ENCODE peak calls at places on chromosome 4, in four cellular contexts. One of them, this sample, is unnamed.
A peak's percentile ranks its signal among the peaks of the same experiment; 100 is the strongest.

GRCh38 chr4:54384563-54384962 is 155.5 kb downstream of the PDGFRA start:
- DNase-seq in A549: no peak
- DNase-seq in AG10803: peak; percentile 66
- DNase-seq in heart left ventricle: no peak
- DNase-seq in this sample: peak; percentile 14

GRCh38 chr4:155855897-155856296 is 10.2 kb downstream of the ASIC5 start:
- DNase-seq in A549: no peak
- DNase-seq in AG10803: no peak
- DNase-seq in heart left ventricle: no peak
- DNase-seq in this sample: no peak

GRCh38 chr4:173169428-173170209 is 1.0 kb downstream of the GALNT7 start:
- DNase-seq in A549: peak; percentile 34
- DNase-seq in AG10803: peak; percentile 57
- DNase-seq in heart left ventricle: peak; percentile 88
- DNase-seq in this sample: no peak

GRCh38 chr4:24747234-24747975 is 48.0 kb upstream of the SOD3 start:
- DNase-seq in A549: no peak
- DNase-seq in AG10803: no peak
- DNase-seq in heart left ventricle: no peak
- DNase-seq in this sample: no peak

GRCh38 chr4:177159600-177159999 is 150.1 kb upstream of the NEIL3 start:
- DNase-seq in A549: no peak
- DNase-seq in AG10803: no peak
- DNase-seq in heart left ventricle: no peak
- DNase-seq in this sample: no peak

GRCh38 chr4:110309686-110310085 is 111.3 kb upstream of the ELOVL6 start:
- DNase-seq in A549: no peak
- DNase-seq in AG10803: peak; percentile 65
- DNase-seq in heart left ventricle: no peak
- DNase-seq in this sample: peak; percentile 17

GRCh38 chr4:74933562-74934015 is 673 bp downstream of the PARM1 start:
- DNase-seq in A549: no peak
- DNase-seq in AG10803: no peak
- DNase-seq in heart left ventricle: peak; percentile 52
- DNase-seq in this sample: no peak

GRCh38 chr4:89316931-89317366 is 9.3 kb upstream of the GPRIN3 start:
- DNase-seq in A549: no peak
- DNase-seq in AG10803: peak; percentile 60
- DNase-seq in heart left ventricle: no peak
- DNase-seq in this sample: no peak

GRCh38 chr4:88467392-88467791 is 10.5 kb downstream of the HERC5 start:
- DNase-seq in A549: no peak
- DNase-seq in AG10803: no peak
- DNase-seq in heart left ventricle: no peak
- DNase-seq in this sample: no peak

GRCh38 chr4:106358899-106359298 is 9.7 kb downstream of the GIMD1 start:
- DNase-seq in A549: no peak
- DNase-seq in AG10803: peak; percentile 92
- DNase-seq in heart left ventricle: no peak
- DNase-seq in this sample: peak; percentile 58

GRCh38 chr4:150581611-150582010 is 340 bp upstream of the MAB21L2 start:
- DNase-seq in A549: no peak
- DNase-seq in AG10803: no peak
- DNase-seq in heart left ventricle: peak; percentile 35
- DNase-seq in this sample: no peak
- H3K4me3 ChIP-seq in A549: no peak overlapping the region
- H3K4me3 ChIP-seq in AG10803: no peak overlapping the region
- H3K4me3 ChIP-seq in heart left ventricle: no peak overlapping the region
- H3K4me3 ChIP-seq in this sample: peak overlapping the region; percentile 54

GRCh38 chr4:988726-989721 is 2.2 kb downstream of the IDUA start:
- DNase-seq in A549: no peak
- DNase-seq in AG10803: no peak
- DNase-seq in heart left ventricle: peak; percentile 73
- DNase-seq in this sample: no peak

GRCh38 chr4:986428-986948 is 356 bp upstream of the IDUA start:
- DNase-seq in A549: no peak
- DNase-seq in AG10803: peak; percentile 10
- DNase-seq in heart left ventricle: no peak
- DNase-seq in this sample: no peak

GRCh38 chr4:985123-985830 is 1.6 kb upstream of the IDUA start:
- DNase-seq in A549: peak; percentile 46
- DNase-seq in AG10803: peak; percentile 48
- DNase-seq in heart left ventricle: peak; percentile 88
- DNase-seq in this sample: no peak

GRCh38 chr4:987689-988513 is 1.1 kb downstream of the IDUA start:
- DNase-seq in A549: no peak
- DNase-seq in AG10803: no peak
- DNase-seq in heart left ventricle: peak; percentile 60
- DNase-seq in this sample: no peak

DNA sequence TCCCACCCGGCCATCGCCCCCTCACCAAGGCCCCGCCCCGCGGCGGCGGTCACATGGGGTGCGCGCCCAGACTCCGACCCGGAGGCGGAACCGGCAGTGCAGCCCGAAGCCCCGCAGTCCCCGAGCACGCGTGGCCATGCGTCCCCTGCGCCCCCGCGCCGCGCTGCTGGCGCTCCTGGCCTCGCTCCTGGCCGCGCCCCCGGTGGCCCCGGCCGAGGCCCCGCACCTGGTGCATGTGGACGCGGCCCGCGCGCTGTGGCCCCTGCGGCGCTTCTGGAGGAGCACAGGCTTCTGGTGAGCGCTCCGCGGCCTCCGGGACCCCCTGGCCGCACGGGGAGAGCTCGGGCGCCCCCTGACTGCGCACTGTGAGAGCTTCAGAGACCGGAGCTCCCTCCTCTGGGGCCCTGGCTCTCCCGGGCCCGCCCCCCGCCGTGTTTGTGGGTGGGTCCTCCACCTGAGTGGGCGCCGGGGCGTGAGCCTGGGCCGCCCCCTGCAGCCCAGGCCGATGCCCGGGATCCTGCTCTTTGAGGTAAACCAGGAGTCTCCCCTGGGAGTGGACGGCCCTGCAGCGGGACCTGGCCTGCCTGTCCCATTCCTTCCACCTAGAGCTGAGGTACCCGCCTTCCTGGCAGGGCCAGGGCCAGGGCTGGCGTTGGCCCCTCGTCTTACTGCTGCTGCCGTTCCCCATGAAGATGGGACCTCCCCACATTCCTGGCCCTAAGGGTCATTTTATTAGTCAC is at the start of gene IDUA:
- DNase-seq in A549: peak; percentile 58
- DNase-seq in AG10803: peak; percentile 52
- DNase-seq in heart left ventricle: peak; percentile 90
- DNase-seq in this sample: no peak
- TF ChIP-seq CTCF in A549: peak; percentile 51
- TF ChIP-seq CTCF in AG10803: peak; percentile 38
- TF ChIP-seq CTCF in heart left ventricle: peak; percentile 53
- TF ChIP-seq CTCF in this sample: peak; percentile 45

GRCh38 chr4:15470149-15470520 is 453 bp downstream of the CC2D2A start:
- DNase-seq in A549: no peak
- DNase-seq in AG10803: no peak
- DNase-seq in heart left ventricle: no peak
- DNase-seq in this sample: no peak
- H3K4me3 ChIP-seq in A549: peak overlapping the region; percentile 61
- H3K4me3 ChIP-seq in AG10803: peak overlapping the region; percentile 60
- H3K4me3 ChIP-seq in heart left ventricle: peak overlapping the region; percentile 37
- H3K4me3 ChIP-seq in this sample: peak overlapping the region; percentile 60

DNA sequence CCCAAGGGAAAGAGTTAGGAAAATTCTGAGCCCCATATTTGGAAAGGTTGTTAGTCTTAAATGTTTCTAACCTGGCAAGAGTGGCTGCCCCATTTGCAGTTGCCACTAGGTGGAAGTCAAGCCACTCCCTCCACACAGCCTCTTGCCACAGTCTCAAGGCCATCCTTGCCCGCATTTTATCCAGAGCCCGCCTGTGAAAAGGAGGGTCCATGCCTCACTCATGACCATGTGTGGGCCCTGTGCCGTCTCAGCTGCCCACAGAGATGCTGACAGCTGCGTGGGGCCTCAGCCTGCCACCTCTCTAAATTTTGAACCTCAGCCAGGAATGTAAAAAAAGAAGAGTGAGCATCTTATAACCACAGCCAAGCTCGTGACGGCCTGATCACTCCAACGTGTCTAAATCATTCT is 201.5 kb upstream of the FAM241A start:
- DNase-seq in A549: peak; percentile 23
- DNase-seq in AG10803: peak; percentile 54
- DNase-seq in heart left ventricle: no peak
- DNase-seq in this sample: no peak
- TF ChIP-seq CTCF in A549: peak; percentile 51
- TF ChIP-seq CTCF in AG10803: peak; percentile 69
- TF ChIP-seq CTCF in heart left ventricle: peak; percentile 15
- TF ChIP-seq CTCF in this sample: peak; percentile 44

DNA sequence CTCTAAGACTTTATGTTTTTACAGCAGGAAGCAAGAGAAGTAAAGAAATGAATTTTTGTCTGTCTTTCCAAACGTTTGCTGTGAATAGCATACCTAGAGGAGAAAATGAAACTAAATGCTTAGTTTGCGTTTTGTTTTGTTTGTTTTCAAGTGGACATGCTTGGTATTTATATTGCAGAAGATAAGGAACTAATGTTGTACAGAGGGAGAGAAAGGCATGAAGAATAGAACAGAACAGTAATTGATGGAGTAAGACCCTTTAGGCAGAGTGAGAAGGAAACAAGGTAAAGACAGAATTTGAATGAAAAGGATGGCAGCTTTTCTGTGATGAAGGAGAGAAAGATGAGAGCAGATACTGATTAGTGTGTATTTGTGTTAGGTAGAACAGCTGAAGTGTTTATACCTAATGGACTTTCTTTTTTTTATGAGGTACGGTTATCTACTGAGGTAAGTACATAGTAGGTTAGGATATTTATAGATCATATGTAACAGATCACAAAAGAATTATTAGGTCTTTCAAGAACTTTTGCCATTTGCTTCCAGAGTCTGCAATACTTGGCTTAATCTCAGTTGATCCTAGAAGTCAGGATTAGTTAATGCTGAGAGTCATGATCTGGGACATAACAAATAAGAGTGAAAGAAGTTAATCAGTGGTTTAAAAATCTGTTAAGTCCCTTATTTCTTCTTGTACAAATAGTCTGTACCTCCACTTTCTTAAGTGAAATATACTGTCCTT is 36.9 kb downstream of the FABP2 start:
- DNase-seq in A549: no peak
- DNase-seq in AG10803: peak; percentile 13
- DNase-seq in heart left ventricle: no peak
- DNase-seq in this sample: no peak
- H3K4me3 ChIP-seq in A549: peak overlapping the region; percentile 10
- H3K4me3 ChIP-seq in AG10803: peak overlapping the region; percentile 42
- H3K4me3 ChIP-seq in heart left ventricle: no peak overlapping the region
- H3K4me3 ChIP-seq in this sample: no peak overlapping the region

GRCh38 chr4:7649411-7649740 is 214.6 kb upstream of the PSAPL1 start:
- DNase-seq in A549: no peak
- DNase-seq in AG10803: no peak
- DNase-seq in heart left ventricle: no peak
- DNase-seq in this sample: no peak

GRCh38 chr4:7652006-7652405 is 217.3 kb upstream of the PSAPL1 start:
- DNase-seq in A549: no peak
- DNase-seq in AG10803: no peak
- DNase-seq in heart left ventricle: no peak
- DNase-seq in this sample: no peak

GRCh38 chr4:7651461-7651921 is 216.8 kb upstream of the PSAPL1 start:
- DNase-seq in A549: no peak
- DNase-seq in AG10803: no peak
- DNase-seq in heart left ventricle: peak; percentile 54
- DNase-seq in this sample: no peak

GRCh38 chr4:7649741-7650531 is 215.2 kb upstream of the PSAPL1 start:
- DNase-seq in A549: no peak
- DNase-seq in AG10803: peak; percentile 95
- DNase-seq in heart left ventricle: no peak
- DNase-seq in this sample: peak; percentile 81

GRCh38 chr4:7650606-7651400 is 216.1 kb upstream of the PSAPL1 start:
- DNase-seq in A549: no peak
- DNase-seq in AG10803: no peak
- DNase-seq in heart left ventricle: no peak
- DNase-seq in this sample: no peak
- TF ChIP-seq CTCF in A549: no peak
- TF ChIP-seq CTCF in AG10803: peak; percentile 17
- TF ChIP-seq CTCF in heart left ventricle: no peak
- TF ChIP-seq CTCF in this sample: no peak

DNA sequence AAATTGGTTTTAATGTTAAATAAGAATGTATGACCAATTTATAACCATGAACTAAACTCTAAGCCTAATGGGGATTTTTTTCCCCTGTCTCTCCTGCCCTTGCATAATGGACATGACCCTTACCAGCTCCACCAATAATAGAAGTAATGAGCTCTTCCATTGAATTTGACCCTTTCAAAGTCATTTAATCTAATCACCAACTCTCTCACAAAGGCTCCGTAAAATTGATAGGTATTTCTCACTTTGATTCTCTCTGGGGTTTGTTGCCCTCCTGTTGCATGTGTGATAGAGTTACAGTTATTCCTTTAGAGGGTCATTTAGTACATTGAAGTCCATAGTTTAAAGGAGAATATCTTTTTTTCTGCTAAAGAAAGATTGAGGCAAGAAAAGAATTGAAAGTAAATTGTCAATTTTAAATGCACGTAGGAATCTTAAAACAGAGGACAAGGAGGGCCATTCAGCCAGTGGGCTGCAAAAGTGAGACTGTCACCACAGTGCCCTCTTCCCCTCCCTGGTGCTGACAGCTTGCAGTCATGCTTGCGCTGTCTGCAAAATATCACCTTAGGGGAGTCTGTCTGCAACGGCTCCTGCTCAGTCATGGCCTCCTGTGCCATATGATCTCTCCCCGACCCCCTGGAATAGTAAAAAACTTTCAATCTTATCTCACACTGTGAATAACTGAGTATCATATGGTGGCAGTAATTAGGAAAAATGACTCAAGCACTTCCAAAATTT is 307.5 kb upstream of the GNPDA2 start:
- DNase-seq in A549: no peak
- DNase-seq in AG10803: no peak
- DNase-seq in heart left ventricle: no peak
- DNase-seq in this sample: no peak
- H3K4me3 ChIP-seq in A549: no peak overlapping the region
- H3K4me3 ChIP-seq in AG10803: no peak overlapping the region
- H3K4me3 ChIP-seq in heart left ventricle: no peak overlapping the region
- H3K4me3 ChIP-seq in this sample: no peak overlapping the region

This sample was measured in AG09309.